ENCODE peak calls at places on chromosomes 7 and 10, in four cellular contexts. G, Z, V and R are unnamed samples.

GRCh38 chr10:44801383-44802327 is 109.5 kb upstream of the TMEM72 start:
- DNase-seq in Z (no peak), G (no peak), V (peak), R (no peak)

GRCh38 chr7:88888684-88889083 is 93.1 kb upstream of the TEX47 start:
- DNase-seq in Z (no peak), V (no peak), G (no peak), R (peak)

GRCh38 chr7:890868-891267 is 14.5 kb downstream of the GET4 start:
- DNase-seq in G (no peak), V (no peak), Z (no peak), R (no peak)

GRCh38 chr7:71442492-71443196 is 310.7 kb downstream of the GALNT17 start:
- DNase-seq in V (no peak), G (no peak), Z (no peak), R (no peak)

GRCh38 chr10:74282853-74283205 is 131.8 kb downstream of the ADK start:
- DNase-seq in V (peak), Z (no peak), G (no peak), R (no peak)

GRCh38 chr7:68629-69028 is 123.7 kb upstream of the FAM20C start:
- DNase-seq in Z (no peak), G (no peak), V (no peak), R (peak)

GRCh38 chr10:59107147-59107546 is 69.3 kb upstream of the PHYHIPL start:
- DNase-seq in G (no peak), Z (no peak), V (no peak), R (no peak)

GRCh38 chr7:106367018-106367420 is 82.2 kb upstream of the NAMPT start:
- DNase-seq in V (peak), Z (no peak), G (no peak), R (peak)

GRCh38 chr7:141976524-141977245 is 3.1 kb upstream of the TAS2R38 start:
- DNase-seq in G (no peak), Z (no peak), V (no peak), R (no peak)

GRCh38 chr7:5143106-5143505 is 46.9 kb upstream of the WIPI2 start:
- DNase-seq in V (no peak), G (no peak), Z (no peak), R (no peak)

GRCh38 chr7:15015545-15016314 is 113.2 kb upstream of the DGKB start:
- DNase-seq in Z (peak), G (peak), V (peak), R (peak)

GRCh38 chr7:85851571-85852193 is 664.8 kb upstream of the SEMA3D start:
- DNase-seq in Z (no peak), G (no peak), V (peak), R (peak)

GRCh38 chr7:28586736-28587135 is 174.4 kb downstream of the CREB5 start:
- DNase-seq in G (no peak), Z (no peak), V (no peak), R (no peak)

GRCh38 chr10:95542330-95542729 is 18.8 kb downstream of the SORBS1 start:
- DNase-seq in Z (no peak), V (no peak), G (no peak), R (peak)

GRCh38 chr10:83533290-83533689 is 606.0 kb upstream of the GHITM start:
- DNase-seq in V (no peak), Z (no peak), G (no peak), R (no peak)

GRCh38 chr7:95989301-95989700 is 216.9 kb downstream of the DYNC1I1 start:
- DNase-seq in G (no peak), Z (no peak), V (no peak), R (peak)

GRCh38 chr7:70267381-70267780 is 669.1 kb downstream of the AUTS2 start:
- DNase-seq in Z (no peak), V (no peak), G (no peak), R (peak)

GRCh38 chr10:5442056-5442989 is 30.0 kb downstream of the NET1 start:
- DNase-seq in V (peak), G (no peak), Z (no peak), R (peak)

DNA sequence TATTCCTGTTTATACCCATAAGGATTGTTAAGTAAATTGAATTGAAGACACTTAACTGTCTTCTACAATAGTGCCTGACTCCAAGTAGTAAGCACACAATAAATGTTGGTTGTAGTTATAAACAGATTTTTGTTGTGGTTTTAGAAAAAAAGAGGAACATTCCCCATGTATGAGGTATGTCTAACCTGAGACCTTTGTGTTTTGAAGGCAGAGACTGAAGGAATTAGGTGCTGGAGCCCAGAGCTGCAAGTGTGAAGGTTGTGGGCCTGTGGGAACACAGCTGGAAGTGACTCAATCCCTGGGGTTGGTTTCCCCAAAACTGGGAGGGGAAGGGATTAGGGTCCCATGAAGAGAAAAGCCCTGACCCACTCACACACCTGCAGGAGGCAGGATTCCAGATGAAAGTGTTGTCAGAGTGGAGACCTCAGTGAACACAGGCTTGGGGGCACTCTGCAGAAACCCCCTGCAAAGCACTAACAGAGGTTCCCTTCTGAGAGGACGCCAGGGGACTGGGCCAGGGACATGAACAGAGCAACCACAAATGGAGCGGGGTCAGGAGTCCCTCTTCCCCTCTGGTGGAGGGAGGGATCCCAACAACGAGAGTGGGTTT is 265.1 kb upstream of the KLF14 start:
- DNase-seq in V (peak), Z (peak), G (no peak), R (peak)
- H3K18ac ChIP-seq in V (peak), Z (no peak), G (no peak), R (no peak)

GRCh38 chr7:3294432-3295100 is 6.5 kb upstream of the SDK1 start:
- DNase-seq in V (no peak), Z (peak), G (peak), R (peak)
- H2BK15ac ChIP-seq in V (no peak), Z (no peak), G (no peak), R (no peak)

GRCh38 chr10:131946880-131947279 is 34.8 kb downstream of the BNIP3 start:
- DNase-seq in Z (no peak), G (no peak), V (no peak), R (no peak)

GRCh38 chr10:131948501-131948900 is 33.2 kb downstream of the BNIP3 start:
- DNase-seq in V (no peak), Z (no peak), G (no peak), R (no peak)

GRCh38 chr10:131949041-131949862 is 32.5 kb downstream of the BNIP3 start:
- DNase-seq in V (no peak), G (no peak), Z (no peak), R (no peak)

GRCh38 chr10:131946321-131946751 is 35.4 kb downstream of the BNIP3 start:
- DNase-seq in V (peak), Z (no peak), G (no peak), R (no peak)

GRCh38 chr10:131947631-131948347 is 33.9 kb downstream of the BNIP3 start:
- DNase-seq in G (no peak), V (peak), Z (no peak), R (no peak)
- H3K18ac ChIP-seq in G (no peak), V (peak), Z (no peak), R (no peak)

DNA sequence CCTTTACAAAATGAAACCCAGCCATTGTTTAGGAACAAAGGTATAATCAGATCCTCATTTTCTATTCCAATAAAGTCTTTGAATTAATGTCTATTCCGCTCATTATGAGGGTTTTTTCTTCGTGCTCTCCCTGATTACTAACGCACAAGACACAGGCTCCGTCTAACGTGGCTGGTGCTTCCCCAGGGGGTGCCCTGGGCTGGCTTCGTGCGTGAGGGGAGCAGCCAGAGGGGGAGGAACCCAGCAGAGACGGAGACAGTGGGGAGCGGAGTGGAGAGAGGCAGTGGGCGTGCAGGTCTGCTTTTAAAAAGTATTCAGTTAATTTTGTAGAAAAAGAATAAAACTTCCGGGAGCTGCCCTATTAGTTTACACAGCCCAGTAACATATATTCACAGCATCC is 190.4 kb downstream of the DNAJB6 start:
- DNase-seq in V (no peak), Z (peak), G (no peak), R (no peak)
- H2BK15ac ChIP-seq in V (no peak), Z (no peak), G (no peak), R (no peak)

GRCh38 chr10:104329754-104330153 is 8.5 kb downstream of the ITPRIP start:
- DNase-seq in Z (no peak), V (peak), G (no peak), R (no peak)

GRCh38 chr10:104328916-104329710 is 9.2 kb downstream of the ITPRIP start:
- DNase-seq in Z (no peak), V (peak), G (peak), R (peak)

GRCh38 chr10:104327745-104328635 is 10.3 kb downstream of the ITPRIP start:
- DNase-seq in Z (no peak), G (peak), V (peak), R (peak)

GRCh38 chr10:104326991-104327610 is 11.2 kb downstream of the ITPRIP start:
- DNase-seq in Z (no peak), V (no peak), G (no peak), R (no peak)

DNA sequence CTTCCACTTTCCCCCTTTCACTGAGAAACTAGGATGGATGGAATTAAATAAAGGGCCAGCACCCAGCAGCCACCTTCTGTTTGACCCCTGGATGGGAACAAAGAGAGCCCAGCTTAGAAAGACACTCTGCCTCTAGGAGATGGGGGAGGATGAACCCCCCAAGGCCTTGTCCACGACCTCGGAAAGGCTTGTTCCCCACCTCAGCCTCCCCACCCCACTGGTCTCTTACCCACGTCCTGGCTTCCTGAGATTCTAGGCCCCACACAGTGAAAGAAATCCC is 9.7 kb downstream of the ITPRIP start:
- DNase-seq in G (no peak), Z (no peak), V (no peak), R (no peak)
- H3K18ac ChIP-seq in G (peak), Z (peak), V (peak), R (peak)

DNA sequence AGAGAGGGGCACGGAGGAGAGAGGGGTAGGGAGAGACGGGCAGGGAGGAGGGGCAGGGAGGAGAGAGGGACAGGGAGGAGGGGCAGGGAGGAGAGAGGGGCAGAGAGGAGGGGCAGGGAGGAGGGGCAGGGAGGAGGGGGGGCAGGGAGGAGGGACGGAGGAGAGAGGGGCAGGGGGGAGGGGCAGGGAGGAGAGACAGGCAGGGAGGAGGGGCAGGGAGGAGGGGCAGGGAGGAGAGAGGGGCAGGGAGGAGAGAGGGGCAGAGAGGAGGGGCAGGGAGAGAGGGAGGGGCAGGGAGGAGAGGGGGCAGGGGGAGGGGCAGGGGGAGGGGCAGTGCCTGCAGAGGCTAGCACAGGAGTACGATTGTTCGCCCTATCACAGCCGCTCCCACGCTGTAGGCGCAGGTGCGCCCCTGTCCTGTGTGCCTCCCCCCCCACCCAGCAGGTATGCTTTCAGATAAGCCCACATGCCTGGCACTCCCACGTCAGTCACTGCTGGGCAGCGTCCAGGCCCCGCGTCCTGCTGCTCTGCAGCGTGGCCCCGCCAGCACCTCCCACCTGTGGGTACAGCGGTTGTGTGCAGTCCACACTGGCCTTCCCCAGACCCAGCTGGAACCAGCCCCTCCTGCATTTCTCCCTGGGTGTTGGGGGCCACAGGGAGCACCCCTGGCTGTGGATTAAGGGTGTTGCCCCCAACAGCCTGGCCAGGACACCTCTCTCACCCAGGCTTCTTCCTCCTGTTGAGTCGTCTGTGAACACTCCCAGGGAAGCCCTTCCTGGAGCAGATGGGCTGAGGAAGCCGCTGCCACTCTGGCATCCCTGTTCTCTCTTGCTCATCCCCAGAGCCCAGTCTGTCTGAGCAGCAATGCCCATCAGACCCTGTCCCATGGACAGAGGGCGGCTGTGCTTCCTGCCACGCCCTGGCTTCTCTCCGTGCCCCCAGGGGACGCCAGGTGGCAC is 10.8 kb downstream of the NKX6-2 start:
- DNase-seq in V (no peak), Z (no peak), G (peak), R (no peak)
- H2BK15ac ChIP-seq in V (no peak), Z (no peak), G (no peak), R (no peak)

GRCh38 chr10:103892181-103892580 is 25.8 kb downstream of the STN1 start:
- DNase-seq in V (no peak), G (no peak), Z (no peak), R (no peak)

GRCh38 chr10:103896225-103896624 is 21.8 kb downstream of the STN1 start:
- DNase-seq in G (no peak), V (peak), Z (no peak), R (no peak)

GRCh38 chr10:103895458-103896186 is 22.4 kb downstream of the STN1 start:
- DNase-seq in V (peak), Z (no peak), G (no peak), R (no peak)

GRCh38 chr10:103897241-103897774 is 20.7 kb downstream of the STN1 start:
- DNase-seq in G (no peak), V (no peak), Z (no peak), R (no peak)

GRCh38 chr10:103894454-103894853 is 23.5 kb downstream of the STN1 start:
- DNase-seq in V (peak), G (no peak), Z (no peak), R (no peak)
- H3K18ac ChIP-seq in V (peak), G (no peak), Z (no peak), R (no peak)

GRCh38 chr7:55124989-55125875 is 106.4 kb downstream of the EGFR start:
- DNase-seq in G (no peak), Z (no peak), V (no peak), R (peak)
- H2BK15ac ChIP-seq in G (no peak), Z (peak), V (no peak), R (no peak)

GRCh38 chr10:110751845-110752244 is 107.7 kb downstream of the RBM20 start:
- DNase-seq in Z (no peak), G (no peak), V (no peak), R (no peak)

GRCh38 chr10:110748970-110749369 is 104.8 kb downstream of the RBM20 start:
- DNase-seq in G (no peak), Z (no peak), V (no peak), R (no peak)

GRCh38 chr10:110747609-110748464 is 103.7 kb downstream of the RBM20 start:
- DNase-seq in Z (no peak), V (no peak), G (no peak), R (no peak)

GRCh38 chr10:110753462-110753861 is 109.3 kb downstream of the RBM20 start:
- DNase-seq in G (no peak), Z (no peak), V (no peak), R (no peak)

GRCh38 chr10:110750931-110751330 is 106.8 kb downstream of the RBM20 start:
- DNase-seq in V (no peak), G (no peak), Z (no peak), R (no peak)
- H3K18ac ChIP-seq in V (no peak), G (no peak), Z (no peak), R (no peak)